ENCODE peak calls at places on chromosomes 6 and 20, in five cellular contexts. One of them, this sample, is unnamed.

GRCh38 chr6:126530777-126531176 is 190.9 kb downstream of the CENPW start:
- DNase-seq in naive thymus-derived CD8-positive, alpha-beta T cell: no peak
- DNase-seq in stimulated activated CD4-positive, alpha-beta T cell treated with anti-CD3 and anti-CD28 coated beads, Interleukin-1b, Interleukin-23, amount 100 ng/mL, for 4 hours: no peak
- DNase-seq in mesendoderm: no peak
- DNase-seq in effector memory CD8-positive, alpha-beta T cell: no peak
- DNase-seq in this sample: no peak

GRCh38 chr6:125285936-125286335 is 15.8 kb downstream of the HDDC2 start:
- DNase-seq in naive thymus-derived CD8-positive, alpha-beta T cell: no peak
- DNase-seq in stimulated activated CD4-positive, alpha-beta T cell treated with anti-CD3 and anti-CD28 coated beads, Interleukin-1b, Interleukin-23, amount 100 ng/mL, for 4 hours: no peak
- DNase-seq in mesendoderm: no peak
- DNase-seq in effector memory CD8-positive, alpha-beta T cell: no peak
- DNase-seq in this sample: no peak

GRCh38 chr6:168370310-168370991 is 50.9 kb upstream of the DACT2 start:
- DNase-seq in naive thymus-derived CD8-positive, alpha-beta T cell: peak; percentile 17
- DNase-seq in stimulated activated CD4-positive, alpha-beta T cell treated with anti-CD3 and anti-CD28 coated beads, Interleukin-1b, Interleukin-23, amount 100 ng/mL, for 4 hours: peak; percentile 58
- DNase-seq in mesendoderm: peak; percentile 72
- DNase-seq in effector memory CD8-positive, alpha-beta T cell: peak; percentile 35
- DNase-seq in this sample: peak; percentile 98

GRCh38 chr20:14902432-14903089 is 565.1 kb upstream of the FLRT3 start:
- DNase-seq in naive thymus-derived CD8-positive, alpha-beta T cell: no peak
- DNase-seq in stimulated activated CD4-positive, alpha-beta T cell treated with anti-CD3 and anti-CD28 coated beads, Interleukin-1b, Interleukin-23, amount 100 ng/mL, for 4 hours: no peak
- DNase-seq in mesendoderm: no peak
- DNase-seq in effector memory CD8-positive, alpha-beta T cell: no peak
- DNase-seq in this sample: no peak

GRCh38 chr20:10665027-10665561 is 8.7 kb downstream of the JAG1 start:
- DNase-seq in naive thymus-derived CD8-positive, alpha-beta T cell: no peak
- DNase-seq in stimulated activated CD4-positive, alpha-beta T cell treated with anti-CD3 and anti-CD28 coated beads, Interleukin-1b, Interleukin-23, amount 100 ng/mL, for 4 hours: no peak
- DNase-seq in mesendoderm: no peak
- DNase-seq in effector memory CD8-positive, alpha-beta T cell: no peak
- DNase-seq in this sample: no peak

GRCh38 chr6:147709396-147710272 is 201.1 kb downstream of the SAMD5 start:
- DNase-seq in naive thymus-derived CD8-positive, alpha-beta T cell: no peak
- DNase-seq in stimulated activated CD4-positive, alpha-beta T cell treated with anti-CD3 and anti-CD28 coated beads, Interleukin-1b, Interleukin-23, amount 100 ng/mL, for 4 hours: no peak
- DNase-seq in mesendoderm: peak; percentile 89
- DNase-seq in effector memory CD8-positive, alpha-beta T cell: no peak
- DNase-seq in this sample: no peak

GRCh38 chr20:41701596-41702350 is 83.6 kb upstream of the CHD6 start:
- DNase-seq in naive thymus-derived CD8-positive, alpha-beta T cell: no peak
- DNase-seq in stimulated activated CD4-positive, alpha-beta T cell treated with anti-CD3 and anti-CD28 coated beads, Interleukin-1b, Interleukin-23, amount 100 ng/mL, for 4 hours: no peak
- DNase-seq in mesendoderm: peak; percentile 25
- DNase-seq in effector memory CD8-positive, alpha-beta T cell: no peak
- DNase-seq in this sample: peak; percentile 40

GRCh38 chr6:149831380-149831820 is 32.8 kb downstream of the LRP11 start:
- DNase-seq in naive thymus-derived CD8-positive, alpha-beta T cell: no peak
- DNase-seq in stimulated activated CD4-positive, alpha-beta T cell treated with anti-CD3 and anti-CD28 coated beads, Interleukin-1b, Interleukin-23, amount 100 ng/mL, for 4 hours: no peak
- DNase-seq in mesendoderm: no peak
- DNase-seq in effector memory CD8-positive, alpha-beta T cell: no peak
- DNase-seq in this sample: no peak

GRCh38 chr6:154433477-154434241 is 76.8 kb downstream of the CNKSR3 start:
- DNase-seq in naive thymus-derived CD8-positive, alpha-beta T cell: no peak
- DNase-seq in stimulated activated CD4-positive, alpha-beta T cell treated with anti-CD3 and anti-CD28 coated beads, Interleukin-1b, Interleukin-23, amount 100 ng/mL, for 4 hours: no peak
- DNase-seq in mesendoderm: no peak
- DNase-seq in effector memory CD8-positive, alpha-beta T cell: no peak
- DNase-seq in this sample: peak; percentile 32

GRCh38 chr6:41346435-41346834 is 11.0 kb downstream of the NCR2 start:
- DNase-seq in naive thymus-derived CD8-positive, alpha-beta T cell: no peak
- DNase-seq in stimulated activated CD4-positive, alpha-beta T cell treated with anti-CD3 and anti-CD28 coated beads, Interleukin-1b, Interleukin-23, amount 100 ng/mL, for 4 hours: no peak
- DNase-seq in mesendoderm: no peak
- DNase-seq in effector memory CD8-positive, alpha-beta T cell: no peak
- DNase-seq in this sample: no peak

GRCh38 chr6:3949531-3949930 is 100.4 kb downstream of the FAM50B start:
- DNase-seq in naive thymus-derived CD8-positive, alpha-beta T cell: no peak
- DNase-seq in stimulated activated CD4-positive, alpha-beta T cell treated with anti-CD3 and anti-CD28 coated beads, Interleukin-1b, Interleukin-23, amount 100 ng/mL, for 4 hours: no peak
- DNase-seq in mesendoderm: no peak
- DNase-seq in effector memory CD8-positive, alpha-beta T cell: no peak
- DNase-seq in this sample: no peak

GRCh38 chr20:48631114-48632016 is 196.4 kb downstream of the PREX1 start:
- DNase-seq in naive thymus-derived CD8-positive, alpha-beta T cell: no peak
- DNase-seq in stimulated activated CD4-positive, alpha-beta T cell treated with anti-CD3 and anti-CD28 coated beads, Interleukin-1b, Interleukin-23, amount 100 ng/mL, for 4 hours: no peak
- DNase-seq in mesendoderm: no peak
- DNase-seq in effector memory CD8-positive, alpha-beta T cell: no peak
- DNase-seq in this sample: no peak

GRCh38 chr6:65680232-65680631 is 26.8 kb downstream of the EYS start:
- DNase-seq in naive thymus-derived CD8-positive, alpha-beta T cell: no peak
- DNase-seq in stimulated activated CD4-positive, alpha-beta T cell treated with anti-CD3 and anti-CD28 coated beads, Interleukin-1b, Interleukin-23, amount 100 ng/mL, for 4 hours: no peak
- DNase-seq in mesendoderm: no peak
- DNase-seq in effector memory CD8-positive, alpha-beta T cell: no peak
- DNase-seq in this sample: no peak

GRCh38 chr6:170212956-170213636 is 77.8 kb downstream of the DLL1 start:
- DNase-seq in naive thymus-derived CD8-positive, alpha-beta T cell: no peak
- DNase-seq in stimulated activated CD4-positive, alpha-beta T cell treated with anti-CD3 and anti-CD28 coated beads, Interleukin-1b, Interleukin-23, amount 100 ng/mL, for 4 hours: no peak
- DNase-seq in mesendoderm: no peak
- DNase-seq in effector memory CD8-positive, alpha-beta T cell: no peak
- DNase-seq in this sample: peak; percentile 46

This sample was measured in H7.